ENCODE peak calls at places on chromosomes 5 and 9, in six cellular contexts. One of them, this sample, is unnamed.

GRCh38 chr5:58447231-58447630 is 12.7 kb downstream of the PLK2 start:
- DNase-seq in GM23338: no peak
- DNase-seq in GM23248: peak; percentile 35
- DNase-seq in PC-3: no peak
- DNase-seq in neural progenitor cell: no peak
- DNase-seq in OCI-LY7: no peak
- DNase-seq in this sample: no peak

GRCh38 chr5:176441921-176442323 is 6.3 kb upstream of the FAF2 start:
- DNase-seq in GM23248: peak; percentile 68
- DNase-seq in PC-3: peak; percentile 73
- DNase-seq in OCI-LY7: no peak
- DNase-seq in neural progenitor cell: peak; percentile 18
- DNase-seq in GM23338: peak; percentile 49
- DNase-seq in this sample: no peak

GRCh38 chr5:73374520-73375235 is 73.9 kb downstream of the FOXD1 start:
- DNase-seq in OCI-LY7: no peak
- DNase-seq in PC-3: peak; percentile 38
- DNase-seq in GM23338: no peak
- DNase-seq in neural progenitor cell: no peak
- DNase-seq in GM23248: peak; percentile 84
- DNase-seq in this sample: no peak

GRCh38 chr9:19799784-19800183 is 10.9 kb upstream of the SLC24A2 start:
- DNase-seq in GM23248: no peak
- DNase-seq in PC-3: no peak
- DNase-seq in neural progenitor cell: peak; percentile 77
- DNase-seq in GM23338: peak; percentile 89
- DNase-seq in OCI-LY7: no peak
- DNase-seq in this sample: no peak

GRCh38 chr9:82260691-82261090 is 272.1 kb downstream of the SPATA31D1 start:
- DNase-seq in GM23248: no peak
- DNase-seq in neural progenitor cell: no peak
- DNase-seq in PC-3: no peak
- DNase-seq in GM23338: no peak
- DNase-seq in OCI-LY7: no peak
- DNase-seq in this sample: no peak

GRCh38 chr5:132422720-132423442 is 53.4 kb downstream of the SLC22A5 start:
- DNase-seq in neural progenitor cell: no peak
- DNase-seq in PC-3: peak; percentile 45
- DNase-seq in GM23338: no peak
- DNase-seq in GM23248: peak; percentile 65
- DNase-seq in OCI-LY7: peak; percentile 69
- DNase-seq in this sample: peak; percentile 49

GRCh38 chr5:58357121-58357520 is 102.8 kb downstream of the PLK2 start:
- DNase-seq in neural progenitor cell: no peak
- DNase-seq in GM23248: peak; percentile 44
- DNase-seq in PC-3: no peak
- DNase-seq in GM23338: no peak
- DNase-seq in OCI-LY7: no peak
- DNase-seq in this sample: no peak

GRCh38 chr5:35198096-35198495 is 32.2 kb downstream of the PRLR start:
- DNase-seq in PC-3: peak; percentile 67
- DNase-seq in GM23248: peak; percentile 76
- DNase-seq in OCI-LY7: no peak
- DNase-seq in neural progenitor cell: no peak
- DNase-seq in GM23338: no peak
- DNase-seq in this sample: no peak

GRCh38 chr9:92592946-92593860 is 57.4 kb upstream of the ECM2 start:
- DNase-seq in neural progenitor cell: no peak
- DNase-seq in GM23248: peak; percentile 49
- DNase-seq in PC-3: no peak
- DNase-seq in GM23338: no peak
- DNase-seq in OCI-LY7: no peak
- DNase-seq in this sample: no peak

GRCh38 chr9:109574061-109574882 is 76.2 kb upstream of the PTPN3 start:
- DNase-seq in PC-3: peak; percentile 72
- DNase-seq in GM23338: peak; percentile 79
- DNase-seq in neural progenitor cell: peak; percentile 78
- DNase-seq in GM23248: peak; percentile 81
- DNase-seq in OCI-LY7: peak; percentile 61
- DNase-seq in this sample: peak; percentile 81

GRCh38 chr5:42995152-42995751 is 44.9 kb downstream of the ANXA2R start:
- DNase-seq in GM23248: peak; percentile 20
- DNase-seq in OCI-LY7: no peak
- DNase-seq in GM23338: no peak
- DNase-seq in neural progenitor cell: peak; percentile 33
- DNase-seq in PC-3: no peak
- DNase-seq in this sample: peak; percentile 54

GRCh38 chr9:88772602-88773001 is 218.7 kb upstream of the S1PR3 start:
- DNase-seq in neural progenitor cell: no peak
- DNase-seq in OCI-LY7: no peak
- DNase-seq in GM23338: no peak
- DNase-seq in PC-3: peak; percentile 25
- DNase-seq in GM23248: no peak
- DNase-seq in this sample: no peak

GRCh38 chr9:137688725-137689124 is 69.9 kb downstream of the EHMT1 start:
- DNase-seq in GM23338: no peak
- DNase-seq in neural progenitor cell: no peak
- DNase-seq in GM23248: no peak
- DNase-seq in OCI-LY7: no peak
- DNase-seq in PC-3: no peak
- DNase-seq in this sample: no peak

GRCh38 chr9:72661401-72662135 is 140.2 kb downstream of the TMC1 start:
- DNase-seq in GM23338: no peak
- DNase-seq in OCI-LY7: no peak
- DNase-seq in PC-3: no peak
- DNase-seq in neural progenitor cell: no peak
- DNase-seq in GM23248: peak; percentile 81
- DNase-seq in this sample: no peak

GRCh38 chr9:129242191-129242953 is 64.3 kb upstream of the IER5L start:
- DNase-seq in GM23338: peak; percentile 51
- DNase-seq in GM23248: no peak
- DNase-seq in OCI-LY7: no peak
- DNase-seq in PC-3: no peak
- DNase-seq in neural progenitor cell: no peak
- DNase-seq in this sample: no peak

GRCh38 chr5:138603521-138603920 is 28.3 kb upstream of the HSPA9 start:
- DNase-seq in PC-3: no peak
- DNase-seq in neural progenitor cell: peak; percentile 40
- DNase-seq in GM23338: no peak
- DNase-seq in OCI-LY7: no peak
- DNase-seq in GM23248: no peak
- DNase-seq in this sample: no peak

GRCh38 chr5:83967417-83967816 is 246.8 kb upstream of the HAPLN1 start:
- DNase-seq in OCI-LY7: no peak
- DNase-seq in PC-3: no peak
- DNase-seq in neural progenitor cell: no peak
- DNase-seq in GM23248: no peak
- DNase-seq in GM23338: no peak
- DNase-seq in this sample: no peak

GRCh38 chr5:80565330-80565729 is 4.8 kb downstream of the ANKRD34B start:
- DNase-seq in OCI-LY7: no peak
- DNase-seq in GM23338: no peak
- DNase-seq in neural progenitor cell: no peak
- DNase-seq in GM23248: no peak
- DNase-seq in PC-3: peak; percentile 13
- DNase-seq in this sample: no peak

GRCh38 chr9:5265939-5266338 is 34.7 kb downstream of the INSL4 start:
- DNase-seq in OCI-LY7: peak; percentile 12
- DNase-seq in GM23248: no peak
- DNase-seq in GM23338: peak; percentile 55
- DNase-seq in PC-3: no peak
- DNase-seq in neural progenitor cell: peak; percentile 9
- DNase-seq in this sample: peak; percentile 47

GRCh38 chr9:11933926-11934325 is 759.3 kb upstream of the TYRP1 start:
- DNase-seq in OCI-LY7: no peak
- DNase-seq in GM23338: no peak
- DNase-seq in GM23248: peak; percentile 83
- DNase-seq in neural progenitor cell: no peak
- DNase-seq in PC-3: no peak
- DNase-seq in this sample: no peak

GRCh38 chr5:180348316-180348715 is 4.8 kb downstream of the GFPT2 start:
- DNase-seq in neural progenitor cell: no peak
- DNase-seq in GM23248: no peak
- DNase-seq in GM23338: no peak
- DNase-seq in PC-3: no peak
- DNase-seq in OCI-LY7: no peak
- DNase-seq in this sample: no peak

GRCh38 chr5:152817311-152817710 is 412.2 kb upstream of the NMUR2 start:
- DNase-seq in OCI-LY7: no peak
- DNase-seq in PC-3: no peak
- DNase-seq in GM23248: no peak
- DNase-seq in GM23338: no peak
- DNase-seq in neural progenitor cell: no peak
- DNase-seq in this sample: no peak

GRCh38 chr9:755454-756381 is 85.8 kb upstream of the DMRT1 start:
- DNase-seq in PC-3: peak; percentile 70
- DNase-seq in GM23248: peak; percentile 89
- DNase-seq in OCI-LY7: no peak
- DNase-seq in neural progenitor cell: no peak
- DNase-seq in GM23338: no peak
- DNase-seq in this sample: no peak

GRCh38 chr5:105593011-105593760 is 2030.6 kb upstream of the NUDT12 start:
- DNase-seq in neural progenitor cell: no peak
- DNase-seq in GM23248: no peak
- DNase-seq in GM23338: no peak
- DNase-seq in PC-3: no peak
- DNase-seq in OCI-LY7: no peak
- DNase-seq in this sample: no peak

GRCh38 chr5:159660401-159660800 is 255.9 kb upstream of the ADRA1B start:
- DNase-seq in GM23338: no peak
- DNase-seq in PC-3: peak; percentile 38
- DNase-seq in neural progenitor cell: no peak
- DNase-seq in GM23248: peak; percentile 38
- DNase-seq in OCI-LY7: no peak
- DNase-seq in this sample: no peak

GRCh38 chr9:6106576-6107339 is 91.3 kb upstream of the RANBP6 start:
- DNase-seq in PC-3: peak; percentile 60
- DNase-seq in GM23338: peak; percentile 70
- DNase-seq in neural progenitor cell: peak; percentile 65
- DNase-seq in GM23248: peak; percentile 71
- DNase-seq in OCI-LY7: peak; percentile 5
- DNase-seq in this sample: peak; percentile 44

GRCh38 chr9:71822935-71823334 is 54.6 kb upstream of the CEMIP2 start:
- DNase-seq in GM23248: no peak
- DNase-seq in neural progenitor cell: no peak
- DNase-seq in PC-3: no peak
- DNase-seq in OCI-LY7: no peak
- DNase-seq in GM23338: peak; percentile 24
- DNase-seq in this sample: no peak

GRCh38 chr9:37036237-37037136 is 2.4 kb upstream of the PAX5 start:
- DNase-seq in OCI-LY7: peak; percentile 88
- DNase-seq in GM23338: peak; percentile 53
- DNase-seq in GM23248: peak; percentile 62
- DNase-seq in PC-3: peak; percentile 4
- DNase-seq in neural progenitor cell: peak; percentile 72
- DNase-seq in this sample: peak; percentile 85

GRCh38 chr5:163459465-163459887 is 426 bp downstream of the NUDCD2 start:
- DNase-seq in OCI-LY7: no peak
- DNase-seq in neural progenitor cell: no peak
- DNase-seq in GM23338: peak; percentile 68
- DNase-seq in GM23248: no peak
- DNase-seq in PC-3: no peak
- DNase-seq in this sample: no peak

GRCh38 chr5:73901045-73901444 is 275.0 kb downstream of the ARHGEF28 start:
- DNase-seq in GM23338: peak; percentile 11
- DNase-seq in OCI-LY7: no peak
- DNase-seq in neural progenitor cell: peak; percentile 6
- DNase-seq in PC-3: no peak
- DNase-seq in GM23248: no peak
- DNase-seq in this sample: no peak

GRCh38 chr9:132324425-132324824 is 30.4 kb downstream of the SETX start:
- DNase-seq in PC-3: no peak
- DNase-seq in OCI-LY7: no peak
- DNase-seq in neural progenitor cell: no peak
- DNase-seq in GM23248: no peak
- DNase-seq in GM23338: no peak
- DNase-seq in this sample: no peak
- H4K20me1 ChIP-seq in PC-3: no peaks in the 10 kb centered on the region
- H4K20me1 ChIP-seq in OCI-LY7: peaks cover under 1% of the 10 kb centered on the region
- H4K20me1 ChIP-seq in neural progenitor cell: peaks cover 8% of the 10 kb centered on the region
- H4K20me1 ChIP-seq in GM23248: no peaks in the 10 kb centered on the region
- H4K20me1 ChIP-seq in GM23338: peaks cover 8% of the 10 kb centered on the region
- H4K20me1 ChIP-seq in this sample: no peaks in the 10 kb centered on the region

GRCh38 chr9:135275163-135275925 is 187.9 kb downstream of the OLFM1 start:
- DNase-seq in PC-3: no peak
- DNase-seq in OCI-LY7: no peak
- DNase-seq in neural progenitor cell: no peak
- DNase-seq in GM23248: no peak
- DNase-seq in GM23338: no peak
- DNase-seq in this sample: no peak

GRCh38 chr9:135269912-135270630 is 182.6 kb downstream of the OLFM1 start:
- DNase-seq in GM23338: no peak
- DNase-seq in PC-3: no peak
- DNase-seq in GM23248: no peak
- DNase-seq in OCI-LY7: no peak
- DNase-seq in neural progenitor cell: no peak
- DNase-seq in this sample: no peak

GRCh38 chr9:135275926-135276289 is 188.4 kb downstream of the OLFM1 start:
- DNase-seq in neural progenitor cell: no peak
- DNase-seq in PC-3: no peak
- DNase-seq in GM23248: no peak
- DNase-seq in GM23338: no peak
- DNase-seq in OCI-LY7: no peak
- DNase-seq in this sample: no peak

GRCh38 chr9:135272608-135273007 is 185.1 kb downstream of the OLFM1 start:
- DNase-seq in GM23248: no peak
- DNase-seq in OCI-LY7: no peak
- DNase-seq in neural progenitor cell: no peak
- DNase-seq in GM23338: no peak
- DNase-seq in PC-3: no peak
- DNase-seq in this sample: no peak

GRCh38 chr9:135273077-135273476 is 185.6 kb downstream of the OLFM1 start:
- DNase-seq in PC-3: no peak
- DNase-seq in OCI-LY7: no peak
- DNase-seq in GM23248: no peak
- DNase-seq in GM23338: no peak
- DNase-seq in neural progenitor cell: no peak
- DNase-seq in this sample: no peak
- H2AFZ ChIP-seq in PC-3: no peak overlapping the region
- H2AFZ ChIP-seq in OCI-LY7: no peak overlapping the region
- H2AFZ ChIP-seq in GM23248: no peak overlapping the region
- H2AFZ ChIP-seq in GM23338: no peak overlapping the region
- H2AFZ ChIP-seq in neural progenitor cell: no peak overlapping the region
- H2AFZ ChIP-seq in this sample: no peak overlapping the region

GRCh38 chr9:128073260-128073886 is 5.3 kb downstream of the SLC25A25 start:
- DNase-seq in PC-3: no peak
- DNase-seq in GM23248: peak; percentile 33
- DNase-seq in OCI-LY7: no peak
- DNase-seq in GM23338: no peak
- DNase-seq in neural progenitor cell: no peak
- DNase-seq in this sample: no peak
- H3K79me2 ChIP-seq in PC-3: peaks cover 90% of the 10 kb centered on the region
- H3K79me2 ChIP-seq in GM23248: peaks cover 96% of the 10 kb centered on the region
- H3K79me2 ChIP-seq in OCI-LY7: peaks cover 96% of the 10 kb centered on the region
- H3K79me2 ChIP-seq in GM23338: peaks cover 92% of the 10 kb centered on the region
- H3K79me2 ChIP-seq in neural progenitor cell: peaks cover 83% of the 10 kb centered on the region
- H3K79me2 ChIP-seq in this sample: peaks cover 87% of the 10 kb centered on the region

DNA sequence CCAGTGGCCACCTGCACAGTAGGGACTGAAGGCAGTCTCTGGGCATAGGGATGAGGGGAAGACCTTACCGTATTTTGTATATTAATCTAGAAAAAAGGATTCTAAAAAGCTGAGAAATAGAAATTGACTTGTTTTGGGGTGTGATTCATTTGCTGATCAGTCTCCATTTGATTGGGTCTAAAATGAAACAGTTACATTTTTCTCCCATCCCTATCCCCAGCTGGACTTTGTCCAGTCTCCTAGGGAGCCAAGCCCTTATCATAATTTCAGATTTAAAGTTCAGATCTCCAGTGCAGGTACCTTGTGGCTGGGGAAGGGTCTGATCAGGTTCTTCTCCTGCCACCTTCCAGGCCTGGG is 240.8 kb downstream of the FANCC start:
- DNase-seq in GM23248: no peak
- DNase-seq in GM23338: no peak
- DNase-seq in neural progenitor cell: no peak
- DNase-seq in OCI-LY7: no peak
- DNase-seq in PC-3: no peak
- DNase-seq in this sample: no peak
- H4K20me1 ChIP-seq in GM23248: peaks cover 14% of the 10 kb centered on the region
- H4K20me1 ChIP-seq in GM23338: no peaks in the 10 kb centered on the region
- H4K20me1 ChIP-seq in neural progenitor cell: peaks cover 13% of the 10 kb centered on the region
- H4K20me1 ChIP-seq in OCI-LY7: no peaks in the 10 kb centered on the region
- H4K20me1 ChIP-seq in PC-3: no peaks in the 10 kb centered on the region
- H4K20me1 ChIP-seq in this sample: no peaks in the 10 kb centered on the region